ENCODE peak calls at places on chromosome 18, in eight cellular contexts. E is GM10248, X is GM13976, S is fibroblast of lung, F is PC-3, P is foreskin fibroblast, C is upper lobe of right lung, G is left ventricle myocardium inferior. L is an unnamed sample.

GRCh38 chr18:78884502-78884901 is 95.1 kb upstream of the SALL3 start:
- DNase-seq in E (no peak), G (no peak), S (no peak), C (no peak), F (peak), P (no peak), X (no peak), L (no peak)

GRCh38 chr18:42414756-42415454 is 459.9 kb downstream of the PIK3C3 start:
- DNase-seq in E (no peak), F (no peak), S (peak), P (no peak), X (no peak), C (no peak), G (no peak), L (peak)

GRCh38 chr18:78160961-78161656 is 818.5 kb upstream of the SALL3 start:
- DNase-seq in X (no peak), P (no peak), E (no peak), G (no peak), F (peak), S (no peak), C (no peak), L (peak)

GRCh38 chr18:67068608-67069007 is 447.9 kb downstream of the DSEL start:
- DNase-seq in C (no peak), F (no peak), G (no peak), P (no peak), S (no peak), E (no peak), X (no peak), L (no peak)

GRCh38 chr18:48792611-48793368 is 158.0 kb downstream of the SMAD7 start:
- DNase-seq in C (peak), G (peak), X (no peak), S (no peak), P (no peak), E (no peak), F (no peak), L (no peak)

GRCh38 chr18:3500016-3500415 is 50.0 kb downstream of the TGIF1 start:
- DNase-seq in F (no peak), X (no peak), C (no peak), P (no peak), E (no peak), S (peak), G (no peak), L (no peak)

GRCh38 chr18:43279015-43279758 is 1.9 kb upstream of the SYT4 start:
- DNase-seq in E (no peak), F (no peak), S (peak), C (no peak), P (no peak), G (no peak), X (no peak), L (peak)

GRCh38 chr18:21264651-21265050 is 22.6 kb downstream of the GREB1L start:
- DNase-seq in X (no peak), P (no peak), E (no peak), C (no peak), F (peak), S (peak), G (no peak), L (peak)

GRCh38 chr18:46293699-46294300 is 189.6 kb downstream of the HAUS1 start:
- DNase-seq in S (peak), F (peak), E (no peak), P (no peak), X (no peak), G (no peak), C (peak), L (no peak)

GRCh38 chr18:69948919-69949537 is 1.4 kb upstream of the CD226 start:
- DNase-seq in S (no peak), G (peak), P (peak), C (no peak), F (no peak), X (peak), E (peak), L (no peak)

DNA sequence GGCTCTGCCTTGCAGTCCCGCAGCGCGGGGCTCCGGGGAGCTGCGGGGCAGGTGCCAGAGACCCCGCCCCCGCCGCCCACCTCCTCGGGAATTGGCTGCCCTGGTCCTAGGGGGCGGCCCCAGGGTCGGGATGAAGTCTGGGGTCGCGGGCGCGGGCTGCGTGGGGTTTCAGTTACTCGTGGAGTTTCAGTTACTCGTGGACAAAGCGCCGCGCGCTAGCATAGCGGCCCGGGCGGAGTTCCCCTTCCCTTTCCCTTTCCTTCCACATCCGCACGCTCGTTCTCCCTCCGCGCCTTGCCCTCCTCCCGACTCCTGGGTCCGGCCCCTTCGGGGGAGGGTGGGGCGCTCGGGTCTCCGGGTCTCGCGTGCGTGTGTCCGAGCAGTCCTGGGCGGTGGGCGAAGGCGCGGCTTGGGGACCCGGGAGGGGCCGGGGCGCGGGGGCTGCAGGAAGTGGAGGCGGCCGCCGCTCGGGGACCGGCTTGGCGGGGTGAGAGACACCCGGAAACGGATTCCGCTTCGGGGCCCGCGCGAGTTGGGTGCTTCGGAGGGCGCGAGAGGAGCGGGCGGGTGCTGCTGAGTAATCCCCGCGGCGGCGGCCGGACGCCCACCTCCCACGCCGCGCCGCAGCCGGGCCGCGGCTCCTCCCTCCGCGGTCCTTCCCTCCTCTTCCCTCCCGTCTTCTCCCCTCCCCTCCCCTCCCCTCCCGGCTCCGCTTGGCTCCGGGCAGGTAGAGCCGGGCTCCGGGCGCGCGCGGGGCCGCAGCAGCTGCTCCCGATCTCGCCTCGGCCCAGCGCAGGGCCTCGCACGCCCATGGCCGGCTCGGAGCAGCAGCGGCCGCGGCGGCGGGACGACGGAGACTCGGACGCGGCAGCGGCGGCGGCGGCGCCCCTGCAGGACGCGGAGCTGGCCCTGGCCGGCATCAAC is at the start of gene TTC39C:
- DNase-seq in G (peak), X (peak), S (peak), C (peak), P (peak), E (peak), F (peak), L (peak)
- TF ChIP-seq CTCF in G (peak), X (no peak), S (no peak), C (no peak), P (no peak), E (no peak), F (no peak), L (no peak)

DNA sequence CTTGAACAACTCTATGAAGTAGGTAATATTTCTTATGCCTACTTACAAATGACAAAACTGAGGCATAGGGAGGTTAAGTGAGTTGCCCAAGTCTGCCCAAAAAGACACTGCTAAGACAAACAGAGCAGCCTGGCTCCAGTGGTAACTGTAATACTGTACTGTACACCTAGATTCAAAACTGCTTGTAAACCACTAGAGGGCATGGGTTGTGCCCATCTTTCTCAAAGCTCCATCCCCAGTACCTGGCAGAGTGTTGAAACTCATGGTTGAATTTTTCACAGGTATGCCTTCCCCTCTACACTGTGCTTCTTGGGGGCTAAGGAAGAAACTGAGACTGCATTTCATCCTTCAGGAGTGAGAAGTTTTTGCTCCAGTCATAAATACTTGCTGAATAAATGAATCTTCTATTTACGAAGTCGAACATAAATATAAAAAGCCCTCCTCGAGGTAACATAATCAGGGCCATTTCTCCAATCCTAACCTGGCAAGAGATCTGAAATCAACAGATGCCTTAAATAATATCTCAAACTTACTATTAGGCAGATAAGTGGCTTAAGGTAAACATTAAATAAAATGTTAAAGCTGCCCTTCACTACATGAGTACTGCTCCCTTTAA is 2.0 kb downstream of the PPP4R1 start:
- DNase-seq in G (no peak), X (peak), C (no peak), E (peak), S (peak), F (peak), P (no peak), L (peak)
- TF ChIP-seq CTCF in G (peak), X (peak), C (peak), E (peak), S (peak), F (peak), P (peak), L (peak)

GRCh38 chr18:74353169-74353775 is 37.6 kb downstream of the C18orf63 start:
- DNase-seq in C (no peak), E (peak), X (peak), G (peak), F (peak), P (peak), S (peak), L (peak)
- TF ChIP-seq CTCF in C (peak), E (peak), X (peak), G (peak), F (peak), P (peak), S (peak), L (peak)

DNA sequence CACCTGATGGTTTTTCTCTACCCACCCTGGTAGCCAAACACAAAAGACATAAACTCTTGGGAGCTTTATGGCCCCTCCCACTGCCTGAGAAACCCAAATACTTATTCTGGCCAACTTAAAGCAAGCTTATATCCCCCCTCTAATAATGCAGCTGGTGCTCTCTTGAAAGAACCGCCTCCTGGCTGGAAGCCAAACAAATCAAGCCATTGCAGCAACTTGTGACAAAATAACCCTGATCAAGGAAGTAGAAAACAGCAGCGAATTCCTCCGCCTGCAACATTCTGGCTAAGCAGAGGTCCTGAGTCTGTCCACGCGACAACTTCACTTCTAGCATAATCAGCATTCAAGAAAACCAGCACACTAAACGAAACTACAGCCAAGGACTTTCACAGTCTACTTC is 54.8 kb upstream of the DSC1 start:
- DNase-seq in C (no peak), F (no peak), E (no peak), P (no peak), G (no peak), S (no peak), X (no peak), L (no peak)
- TF ChIP-seq CTCF in C (no peak), F (no peak), E (no peak), P (no peak), G (no peak), S (no peak), X (no peak), L (no peak)

DNA sequence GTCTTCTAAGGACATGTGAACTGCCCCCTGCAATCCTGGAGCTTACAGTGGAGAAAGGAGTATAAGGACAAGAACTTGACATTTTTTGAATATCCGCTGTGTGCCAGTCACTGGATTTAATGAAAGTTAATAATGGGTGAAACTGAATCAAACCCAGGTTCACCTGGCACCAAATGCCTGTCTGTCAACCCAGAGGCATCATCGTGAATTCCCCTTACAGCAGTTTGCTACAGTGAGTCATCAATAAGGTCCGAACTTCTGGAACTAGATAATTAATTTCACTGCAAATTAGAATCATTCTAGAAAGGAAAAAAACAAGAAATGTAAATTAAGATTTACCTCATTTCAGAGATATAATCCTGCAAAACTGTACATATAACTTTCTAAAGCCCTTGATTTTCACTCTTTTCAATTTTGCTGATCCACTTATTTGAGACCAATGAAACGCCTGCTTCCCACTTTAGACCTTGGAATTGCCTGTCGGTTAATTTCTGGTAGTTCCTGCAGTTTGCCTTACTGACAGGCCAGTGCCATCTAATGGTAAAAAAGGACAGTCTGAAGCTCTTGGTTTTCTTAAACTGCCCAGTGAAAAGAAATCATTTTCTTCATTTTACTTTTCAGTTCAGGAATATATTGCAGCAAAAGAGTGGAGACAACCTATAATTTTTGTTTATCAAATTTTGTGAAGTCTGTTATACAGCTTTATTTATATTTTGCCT is 8.2 kb downstream of the DSG2 start:
- DNase-seq in S (peak), G (no peak), C (no peak), F (peak), X (no peak), E (no peak), P (no peak), L (peak)
- TF ChIP-seq CTCF in S (no peak), G (peak), C (no peak), F (peak), X (no peak), E (no peak), P (no peak), L (peak)

DNA sequence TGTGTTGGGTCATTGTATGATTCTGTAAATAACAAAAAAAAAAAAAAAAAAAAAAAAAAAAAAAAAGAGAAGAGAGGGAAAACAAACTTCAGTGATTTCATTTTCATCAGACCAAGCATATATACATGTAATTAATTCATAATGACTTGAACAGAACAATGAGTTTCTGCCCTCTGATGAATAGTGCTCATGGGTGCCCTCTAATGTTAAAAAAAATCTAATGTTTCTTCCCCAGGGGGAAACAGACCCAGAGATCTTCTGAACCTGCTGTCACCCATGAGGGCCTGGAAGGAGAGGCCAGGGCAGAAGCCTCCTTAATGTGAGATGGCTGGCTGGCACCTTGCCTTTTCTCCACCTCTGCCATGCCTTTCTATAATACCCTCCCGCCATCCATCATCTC is 289.2 kb downstream of the ZNF521 start:
- DNase-seq in P (no peak), S (no peak), E (no peak), C (no peak), X (no peak), F (peak), G (no peak), L (peak)
- TF ChIP-seq CTCF in P (no peak), S (no peak), E (no peak), C (no peak), X (no peak), F (peak), G (no peak), L (no peak)

GRCh38 chr18:75123113-75123512 is 85.8 kb downstream of the PTGR3 start:
- DNase-seq in C (no peak), F (no peak), E (no peak), X (no peak), P (no peak), S (no peak), G (no peak), L (no peak)
- TF ChIP-seq CTCF in C (no peak), F (no peak), E (no peak), X (no peak), P (no peak), S (no peak), G (no peak), L (no peak)

DNA sequence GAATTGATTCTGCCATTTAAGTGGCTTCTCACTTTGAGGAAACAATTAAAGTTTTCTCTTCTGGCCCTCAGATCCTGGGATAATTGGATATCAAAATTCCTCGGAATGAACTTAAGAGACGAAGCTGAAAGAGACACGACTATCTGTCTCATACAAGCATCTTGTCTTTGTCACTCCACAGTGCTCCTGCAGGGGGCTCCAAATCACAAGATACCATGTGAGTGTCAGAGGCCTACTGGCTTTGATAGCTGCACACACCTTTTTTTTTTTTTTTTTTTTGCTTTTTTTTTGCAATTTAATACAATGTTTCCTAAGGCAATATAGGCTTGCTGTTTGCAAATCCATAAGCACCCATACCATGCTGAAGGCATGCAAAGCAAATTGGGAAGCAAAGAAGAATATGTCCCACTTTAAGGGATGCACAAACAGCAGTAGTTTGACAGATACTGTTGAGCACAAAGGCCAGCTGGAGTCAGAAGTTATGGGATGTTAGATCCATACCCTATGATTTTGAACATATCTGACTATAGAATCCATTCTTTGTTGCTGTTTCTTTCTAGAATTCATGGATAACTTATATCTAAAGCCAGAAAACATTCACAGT is 109.0 kb upstream of the CBLN2 start:
- DNase-seq in E (peak), X (peak), G (no peak), F (peak), S (peak), P (no peak), C (no peak), L (peak)
- TF ChIP-seq CTCF in E (peak), X (peak), G (peak), F (peak), S (no peak), P (no peak), C (peak), L (peak)

GRCh38 chr18:76654536-76654935 is 159.5 kb upstream of the ZNF516 start:
- DNase-seq in P (peak), S (no peak), C (no peak), E (no peak), G (no peak), F (no peak), X (no peak), L (no peak)

GRCh38 chr18:76656925-76657324 is 161.9 kb upstream of the ZNF516 start:
- DNase-seq in E (no peak), C (no peak), X (no peak), G (no peak), F (no peak), P (no peak), S (no peak), L (no peak)

GRCh38 chr18:76657911-76658475 is 163.0 kb upstream of the ZNF516 start:
- DNase-seq in E (no peak), C (no peak), F (no peak), S (no peak), X (no peak), P (no peak), G (no peak), L (no peak)

GRCh38 chr18:76658627-76659026 is 163.6 kb upstream of the ZNF516 start:
- DNase-seq in F (no peak), C (no peak), P (no peak), X (peak), G (no peak), E (peak), S (peak), L (peak)

DNA sequence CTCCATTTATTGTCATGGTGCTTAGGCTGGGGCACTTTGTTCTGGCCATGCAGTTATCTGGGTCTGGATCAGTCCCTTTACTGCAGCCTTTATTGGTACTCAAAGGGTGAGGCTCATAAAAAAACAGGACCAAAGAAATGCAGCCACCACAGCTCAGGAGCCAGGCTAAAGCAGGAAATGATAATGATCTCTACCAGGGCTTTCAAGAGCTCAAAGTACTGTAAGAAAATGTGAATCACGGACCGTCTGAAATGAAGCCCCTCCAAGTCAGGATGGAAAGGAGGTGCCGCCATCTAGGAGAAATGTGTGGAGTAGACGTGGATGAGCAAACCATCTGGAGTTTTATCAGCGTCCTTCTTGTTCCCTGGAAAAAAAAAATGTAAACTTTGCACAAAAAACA is 162.4 kb upstream of the ZNF516 start:
- DNase-seq in S (peak), G (no peak), E (no peak), C (no peak), X (no peak), F (no peak), P (no peak), L (no peak)
- TF ChIP-seq CTCF in S (no peak), G (no peak), E (no peak), C (no peak), X (no peak), F (no peak), P (no peak), L (no peak)

GRCh38 chr18:11322716-11323115 is 173.3 kb upstream of the PIEZO2 start:
- DNase-seq in P (no peak), S (no peak), G (no peak), X (no peak), F (no peak), E (no peak), C (no peak), L (no peak)
- TF ChIP-seq CTCF in P (no peak), S (no peak), G (no peak), X (no peak), F (no peak), E (no peak), C (no peak), L (no peak)

L was measured in MCF 10A.